ENCODE peak calls at places on chromosomes 2 and 18, in seven cellular contexts. One of them, this sample, is unnamed.

GRCh38 chr2:196980498-196980897 is 54.0 kb upstream of the PGAP1 start:
- DNase-seq in transverse colon: no peak
- DNase-seq in HCT116: no peak
- DNase-seq in prostate gland: no peak
- DNase-seq in HepG2: no peak
- DNase-seq in stomach: no peak
- DNase-seq in GM23338: no peak
- DNase-seq in this sample: no peak

GRCh38 chr2:194765723-194766122 is 891.3 kb upstream of the SLC39A10 start:
- DNase-seq in transverse colon: no peak
- DNase-seq in HCT116: no peak
- DNase-seq in prostate gland: no peak
- DNase-seq in HepG2: no peak
- DNase-seq in stomach: no peak
- DNase-seq in GM23338: peak
- DNase-seq in this sample: no peak

GRCh38 chr2:40240067-40240466 is 211.8 kb downstream of the SLC8A1 start:
- DNase-seq in transverse colon: peak
- DNase-seq in HCT116: no peak
- DNase-seq in prostate gland: no peak
- DNase-seq in HepG2: no peak
- DNase-seq in stomach: peak
- DNase-seq in GM23338: no peak
- DNase-seq in this sample: peak

GRCh38 chr2:70523672-70523995 is 30.0 kb downstream of the TGFA start:
- DNase-seq in transverse colon: no peak
- DNase-seq in HCT116: no peak
- DNase-seq in prostate gland: no peak
- DNase-seq in HepG2: no peak
- DNase-seq in stomach: no peak
- DNase-seq in GM23338: no peak
- DNase-seq in this sample: no peak

GRCh38 chr2:239774933-239775622 is 250.1 kb downstream of the NDUFA10 start:
- DNase-seq in transverse colon: no peak
- DNase-seq in HCT116: no peak
- DNase-seq in prostate gland: no peak
- DNase-seq in HepG2: no peak
- DNase-seq in stomach: peak
- DNase-seq in GM23338: no peak
- DNase-seq in this sample: peak

GRCh38 chr2:217797170-217797569 is 205.6 kb downstream of the TNS1 start:
- DNase-seq in transverse colon: no peak
- DNase-seq in HCT116: no peak
- DNase-seq in prostate gland: no peak
- DNase-seq in HepG2: no peak
- DNase-seq in stomach: peak
- DNase-seq in GM23338: no peak
- DNase-seq in this sample: peak

GRCh38 chr2:227865281-227865680 is 6.2 kb upstream of the DAW1 start:
- DNase-seq in transverse colon: no peak
- DNase-seq in HCT116: no peak
- DNase-seq in prostate gland: no peak
- DNase-seq in HepG2: no peak
- DNase-seq in stomach: no peak
- DNase-seq in GM23338: no peak
- DNase-seq in this sample: no peak

GRCh38 chr2:168734199-168734746 is 68.2 kb upstream of the NOSTRIN start:
- DNase-seq in transverse colon: no peak
- DNase-seq in HCT116: no peak
- DNase-seq in prostate gland: no peak
- DNase-seq in HepG2: no peak
- DNase-seq in stomach: no peak
- DNase-seq in GM23338: no peak
- DNase-seq in this sample: no peak

GRCh38 chr2:15559379-15559778 is 1.8 kb downstream of the NBAS start:
- DNase-seq in transverse colon: no peak
- DNase-seq in HCT116: no peak
- DNase-seq in prostate gland: no peak
- DNase-seq in HepG2: no peak
- DNase-seq in stomach: no peak
- DNase-seq in GM23338: no peak
- DNase-seq in this sample: no peak

GRCh38 chr18:10391506-10391905 is 62.9 kb upstream of the APCDD1 start:
- DNase-seq in transverse colon: no peak
- DNase-seq in HCT116: no peak
- DNase-seq in prostate gland: no peak
- DNase-seq in HepG2: no peak
- DNase-seq in stomach: no peak
- DNase-seq in GM23338: no peak
- DNase-seq in this sample: no peak

GRCh38 chr18:5574843-5575242 is 31.0 kb upstream of the EPB41L3 start:
- DNase-seq in transverse colon: no peak
- DNase-seq in HCT116: no peak
- DNase-seq in prostate gland: no peak
- DNase-seq in HepG2: no peak
- DNase-seq in stomach: no peak
- DNase-seq in GM23338: no peak
- DNase-seq in this sample: no peak

GRCh38 chr2:50126845-50127244 is 905.1 kb downstream of the NRXN1 start:
- DNase-seq in transverse colon: no peak
- DNase-seq in HCT116: no peak
- DNase-seq in prostate gland: peak
- DNase-seq in HepG2: no peak
- DNase-seq in stomach: no peak
- DNase-seq in GM23338: no peak
- DNase-seq in this sample: no peak

GRCh38 chr2:240996161-240996833 is 2.1 kb upstream of the SNED1 start:
- DNase-seq in transverse colon: no peak
- DNase-seq in HCT116: no peak
- DNase-seq in prostate gland: no peak
- DNase-seq in HepG2: no peak
- DNase-seq in stomach: peak
- DNase-seq in GM23338: no peak
- DNase-seq in this sample: peak

GRCh38 chr2:12856934-12857660 is 140.4 kb downstream of the TRIB2 start:
- DNase-seq in transverse colon: no peak
- DNase-seq in HCT116: no peak
- DNase-seq in prostate gland: no peak
- DNase-seq in HepG2: no peak
- DNase-seq in stomach: no peak
- DNase-seq in GM23338: no peak
- DNase-seq in this sample: no peak

GRCh38 chr2:47569658-47570398 is 166.9 kb downstream of the MSH2 start:
- DNase-seq in transverse colon: no peak
- DNase-seq in HCT116: no peak
- DNase-seq in prostate gland: no peak
- DNase-seq in HepG2: no peak
- DNase-seq in stomach: no peak
- DNase-seq in GM23338: peak
- DNase-seq in this sample: no peak

GRCh38 chr2:18987592-18988073 is 370.8 kb downstream of the OSR1 start:
- DNase-seq in transverse colon: peak
- DNase-seq in HCT116: peak
- DNase-seq in prostate gland: peak
- DNase-seq in HepG2: peak
- DNase-seq in stomach: peak
- DNase-seq in GM23338: no peak
- DNase-seq in this sample: peak

GRCh38 chr18:48228301-48228715 is 180.9 kb downstream of the ZBTB7C start:
- DNase-seq in transverse colon: peak
- DNase-seq in HCT116: no peak
- DNase-seq in prostate gland: no peak
- DNase-seq in HepG2: no peak
- DNase-seq in stomach: no peak
- DNase-seq in GM23338: no peak
- DNase-seq in this sample: peak

GRCh38 chr2:11344956-11345671 is 678 bp upstream of the ROCK2 start:
- DNase-seq in transverse colon: peak
- DNase-seq in HCT116: peak
- DNase-seq in prostate gland: peak
- DNase-seq in HepG2: peak
- DNase-seq in stomach: peak
- DNase-seq in GM23338: peak
- DNase-seq in this sample: peak

GRCh38 chr2:189013677-189014380 is 39.7 kb downstream of the COL3A1 start:
- DNase-seq in transverse colon: no peak
- DNase-seq in HCT116: no peak
- DNase-seq in prostate gland: no peak
- DNase-seq in HepG2: no peak
- DNase-seq in stomach: no peak
- DNase-seq in GM23338: no peak
- DNase-seq in this sample: no peak

GRCh38 chr2:168992591-168993349 is 38.4 kb downstream of the ABCB11 start:
- DNase-seq in transverse colon: no peak
- DNase-seq in HCT116: no peak
- DNase-seq in prostate gland: no peak
- DNase-seq in HepG2: no peak
- DNase-seq in stomach: no peak
- DNase-seq in GM23338: no peak
- DNase-seq in this sample: no peak

GRCh38 chr2:13821255-13821880 is 811.1 kb upstream of the LRATD1 start:
- DNase-seq in transverse colon: no peak
- DNase-seq in HCT116: no peak
- DNase-seq in prostate gland: no peak
- DNase-seq in HepG2: no peak
- DNase-seq in stomach: no peak
- DNase-seq in GM23338: no peak
- DNase-seq in this sample: no peak

GRCh38 chr2:96336104-96336775 is 674 bp downstream of the NCAPH start:
- DNase-seq in transverse colon: no peak
- DNase-seq in HCT116: no peak
- DNase-seq in prostate gland: no peak
- DNase-seq in HepG2: no peak
- DNase-seq in stomach: no peak
- DNase-seq in GM23338: no peak
- DNase-seq in this sample: no peak
- TF ChIP-seq POLR2AphosphoS5 in transverse colon: no peak
- TF ChIP-seq POLR2AphosphoS5 in HCT116: no peak
- TF ChIP-seq POLR2AphosphoS5 in prostate gland: no peak
- TF ChIP-seq POLR2AphosphoS5 in HepG2: peak
- TF ChIP-seq POLR2AphosphoS5 in stomach: no peak
- TF ChIP-seq POLR2AphosphoS5 in GM23338: peak
- TF ChIP-seq POLR2AphosphoS5 in this sample: no peak

GRCh38 chr2:158835431-158835830 is 40.3 kb downstream of the DAPL1 start:
- DNase-seq in transverse colon: no peak
- DNase-seq in HCT116: no peak
- DNase-seq in prostate gland: no peak
- DNase-seq in HepG2: no peak
- DNase-seq in stomach: no peak
- DNase-seq in GM23338: no peak
- DNase-seq in this sample: no peak

GRCh38 chr2:158841839-158842238 is 46.7 kb downstream of the DAPL1 start:
- DNase-seq in transverse colon: no peak
- DNase-seq in HCT116: no peak
- DNase-seq in prostate gland: no peak
- DNase-seq in HepG2: no peak
- DNase-seq in stomach: no peak
- DNase-seq in GM23338: no peak
- DNase-seq in this sample: no peak

GRCh38 chr2:158837645-158838044 is 42.5 kb downstream of the DAPL1 start:
- DNase-seq in transverse colon: no peak
- DNase-seq in HCT116: no peak
- DNase-seq in prostate gland: no peak
- DNase-seq in HepG2: no peak
- DNase-seq in stomach: no peak
- DNase-seq in GM23338: no peak
- DNase-seq in this sample: no peak
- H3K27ac ChIP-seq in transverse colon: no peak
- H3K27ac ChIP-seq in HCT116: no peak
- H3K27ac ChIP-seq in prostate gland: no peak
- H3K27ac ChIP-seq in HepG2: no peak
- H3K27ac ChIP-seq in stomach: no peak
- H3K27ac ChIP-seq in GM23338: no peak
- H3K27ac ChIP-seq in this sample: no peak

GRCh38 chr2:66017763-66018162 is 417.2 kb upstream of the MEIS1 start:
- DNase-seq in transverse colon: no peak
- DNase-seq in HCT116: no peak
- DNase-seq in prostate gland: no peak
- DNase-seq in HepG2: no peak
- DNase-seq in stomach: no peak
- DNase-seq in GM23338: no peak
- DNase-seq in this sample: no peak

GRCh38 chr2:66014450-66014849 is 420.5 kb upstream of the MEIS1 start:
- DNase-seq in transverse colon: no peak
- DNase-seq in HCT116: no peak
- DNase-seq in prostate gland: no peak
- DNase-seq in HepG2: no peak
- DNase-seq in stomach: no peak
- DNase-seq in GM23338: no peak
- DNase-seq in this sample: no peak

DNA sequence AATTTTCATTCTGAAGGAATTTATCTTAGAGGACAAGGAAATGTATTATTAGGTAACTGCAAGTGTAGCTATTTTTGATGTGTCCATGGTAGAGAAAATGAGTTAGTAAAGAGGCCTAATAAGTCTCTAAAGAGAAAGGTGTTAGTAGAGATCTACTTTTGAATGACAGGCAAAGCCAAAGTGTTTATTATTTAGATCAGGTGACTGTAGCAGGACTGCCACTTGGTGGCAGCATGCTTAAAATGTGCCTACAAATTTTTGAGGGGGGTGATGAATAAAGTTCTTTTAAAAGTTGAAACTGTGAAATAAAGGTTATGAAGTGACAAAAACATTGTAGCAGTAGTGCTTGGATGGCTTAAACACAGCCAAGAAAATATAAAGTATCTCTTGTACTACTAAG is 421.5 kb upstream of the MEIS1 start:
- DNase-seq in transverse colon: no peak
- DNase-seq in HCT116: no peak
- DNase-seq in prostate gland: no peak
- DNase-seq in HepG2: peak
- DNase-seq in stomach: no peak
- DNase-seq in GM23338: no peak
- DNase-seq in this sample: no peak
- TF ChIP-seq CTCF in transverse colon: no peak
- TF ChIP-seq CTCF in HCT116: peak
- TF ChIP-seq CTCF in prostate gland: peak
- TF ChIP-seq CTCF in HepG2: peak
- TF ChIP-seq CTCF in stomach: no peak
- TF ChIP-seq CTCF in GM23338: peak
- TF ChIP-seq CTCF in this sample: no peak

GRCh38 chr2:210004893-210005292 is 2.5 kb downstream of the RPE start:
- DNase-seq in transverse colon: no peak
- DNase-seq in HCT116: no peak
- DNase-seq in prostate gland: no peak
- DNase-seq in HepG2: no peak
- DNase-seq in stomach: no peak
- DNase-seq in GM23338: no peak
- DNase-seq in this sample: no peak

GRCh38 chr2:210003394-210003793 is 956 bp downstream of the RPE start:
- DNase-seq in transverse colon: no peak
- DNase-seq in HCT116: no peak
- DNase-seq in prostate gland: no peak
- DNase-seq in HepG2: no peak
- DNase-seq in stomach: no peak
- DNase-seq in GM23338: no peak
- DNase-seq in this sample: no peak

GRCh38 chr2:210002158-210003157 is at the start of gene RPE:
- DNase-seq in transverse colon: peak
- DNase-seq in HCT116: peak
- DNase-seq in prostate gland: peak
- DNase-seq in HepG2: peak
- DNase-seq in stomach: peak
- DNase-seq in GM23338: peak
- DNase-seq in this sample: peak

GRCh38 chr2:209998596-209998995 is 3.8 kb upstream of the RPE start:
- DNase-seq in transverse colon: no peak
- DNase-seq in HCT116: no peak
- DNase-seq in prostate gland: no peak
- DNase-seq in HepG2: no peak
- DNase-seq in stomach: no peak
- DNase-seq in GM23338: no peak
- DNase-seq in this sample: no peak

GRCh38 chr2:210000464-210001324 is 1.7 kb upstream of the RPE start:
- DNase-seq in transverse colon: no peak
- DNase-seq in HCT116: no peak
- DNase-seq in prostate gland: no peak
- DNase-seq in HepG2: no peak
- DNase-seq in stomach: no peak
- DNase-seq in GM23338: peak
- DNase-seq in this sample: no peak
- TF ChIP-seq POLR2AphosphoS5 in transverse colon: no peak
- TF ChIP-seq POLR2AphosphoS5 in HCT116: no peak
- TF ChIP-seq POLR2AphosphoS5 in prostate gland: no peak
- TF ChIP-seq POLR2AphosphoS5 in HepG2: no peak
- TF ChIP-seq POLR2AphosphoS5 in stomach: no peak
- TF ChIP-seq POLR2AphosphoS5 in GM23338: no peak
- TF ChIP-seq POLR2AphosphoS5 in this sample: no peak